ENCODE peak calls at places on chromosomes 16 and 17, in six cellular contexts. One of them, this sample, is unnamed.

GRCh38 chr17:49861150-49861884 is 13.4 kb upstream of the TAC4 start:
- DNase-seq in KBM-7: peak
- DNase-seq in activated T-cell treated with anti-CD3 and anti-CD28 coated beads for 48 hours: peak
- DNase-seq in NCI-H1105: peak
- DNase-seq in nucleus accumbens: no peak
- DNase-seq in NCI-H1092 treated with DMSO at 0.1 percent for 48 hours: peak
- DNase-seq in this sample: peak

GRCh38 chr17:76397184-76397583 is 12.8 kb downstream of the SPHK1 start:
- DNase-seq in activated T-cell treated with anti-CD3 and anti-CD28 coated beads for 48 hours: no peak
- DNase-seq in NCI-H1092 treated with DMSO at 0.1 percent for 48 hours: no peak
- DNase-seq in KBM-7: no peak
- DNase-seq in NCI-H1105: no peak
- DNase-seq in nucleus accumbens: no peak
- DNase-seq in this sample: no peak

GRCh38 chr17:41111151-41111885 is 6.1 kb downstream of the KRTAP4-9 start:
- DNase-seq in NCI-H1105: no peak
- DNase-seq in KBM-7: no peak
- DNase-seq in NCI-H1092 treated with DMSO at 0.1 percent for 48 hours: no peak
- DNase-seq in nucleus accumbens: no peak
- DNase-seq in activated T-cell treated with anti-CD3 and anti-CD28 coated beads for 48 hours: no peak
- DNase-seq in this sample: no peak

GRCh38 chr17:31509095-31509804 is 117.8 kb downstream of the RAB11FIP4 start:
- DNase-seq in KBM-7: no peak
- DNase-seq in activated T-cell treated with anti-CD3 and anti-CD28 coated beads for 48 hours: no peak
- DNase-seq in NCI-H1105: no peak
- DNase-seq in nucleus accumbens: no peak
- DNase-seq in NCI-H1092 treated with DMSO at 0.1 percent for 48 hours: no peak
- DNase-seq in this sample: no peak

GRCh38 chr16:969508-970378 is 1.0 kb downstream of the LMF1 start:
- DNase-seq in NCI-H1105: no peak
- DNase-seq in activated T-cell treated with anti-CD3 and anti-CD28 coated beads for 48 hours: no peak
- DNase-seq in NCI-H1092 treated with DMSO at 0.1 percent for 48 hours: no peak
- DNase-seq in nucleus accumbens: peak
- DNase-seq in KBM-7: peak
- DNase-seq in this sample: no peak

GRCh38 chr17:66807182-66807581 is 27.7 kb upstream of the CACNG5 start:
- DNase-seq in activated T-cell treated with anti-CD3 and anti-CD28 coated beads for 48 hours: no peak
- DNase-seq in NCI-H1092 treated with DMSO at 0.1 percent for 48 hours: peak
- DNase-seq in nucleus accumbens: no peak
- DNase-seq in NCI-H1105: peak
- DNase-seq in KBM-7: no peak
- DNase-seq in this sample: no peak

GRCh38 chr17:37791434-37791833 is 46.6 kb upstream of the HNF1B start:
- DNase-seq in activated T-cell treated with anti-CD3 and anti-CD28 coated beads for 48 hours: peak
- DNase-seq in NCI-H1092 treated with DMSO at 0.1 percent for 48 hours: no peak
- DNase-seq in NCI-H1105: no peak
- DNase-seq in nucleus accumbens: no peak
- DNase-seq in KBM-7: peak
- DNase-seq in this sample: peak

GRCh38 chr16:14303654-14304394 is 232.7 kb downstream of the MRTFB start:
- DNase-seq in NCI-H1105: no peak
- DNase-seq in NCI-H1092 treated with DMSO at 0.1 percent for 48 hours: no peak
- DNase-seq in nucleus accumbens: no peak
- DNase-seq in KBM-7: no peak
- DNase-seq in activated T-cell treated with anti-CD3 and anti-CD28 coated beads for 48 hours: no peak
- DNase-seq in this sample: no peak

GRCh38 chr17:34703533-34703932 is 124.2 kb downstream of the TMEM132E start:
- DNase-seq in KBM-7: peak
- DNase-seq in NCI-H1092 treated with DMSO at 0.1 percent for 48 hours: no peak
- DNase-seq in NCI-H1105: no peak
- DNase-seq in activated T-cell treated with anti-CD3 and anti-CD28 coated beads for 48 hours: peak
- DNase-seq in nucleus accumbens: no peak
- DNase-seq in this sample: no peak

GRCh38 chr16:27959914-27960313 is 103.6 kb downstream of the GSG1L start:
- DNase-seq in activated T-cell treated with anti-CD3 and anti-CD28 coated beads for 48 hours: no peak
- DNase-seq in NCI-H1092 treated with DMSO at 0.1 percent for 48 hours: no peak
- DNase-seq in nucleus accumbens: no peak
- DNase-seq in NCI-H1105: no peak
- DNase-seq in KBM-7: peak
- DNase-seq in this sample: no peak

GRCh38 chr17:34825884-34826283 is 135.4 kb downstream of the CCT6B start:
- DNase-seq in activated T-cell treated with anti-CD3 and anti-CD28 coated beads for 48 hours: no peak
- DNase-seq in NCI-H1092 treated with DMSO at 0.1 percent for 48 hours: no peak
- DNase-seq in nucleus accumbens: no peak
- DNase-seq in NCI-H1105: no peak
- DNase-seq in KBM-7: no peak
- DNase-seq in this sample: no peak

GRCh38 chr17:62790554-62790953 is 17.6 kb downstream of the MARCHF10 start:
- DNase-seq in activated T-cell treated with anti-CD3 and anti-CD28 coated beads for 48 hours: no peak
- DNase-seq in NCI-H1105: no peak
- DNase-seq in NCI-H1092 treated with DMSO at 0.1 percent for 48 hours: no peak
- DNase-seq in KBM-7: no peak
- DNase-seq in nucleus accumbens: no peak
- DNase-seq in this sample: no peak

GRCh38 chr17:28145348-28145747 is 102.9 kb downstream of the NLK start:
- DNase-seq in KBM-7: no peak
- DNase-seq in NCI-H1092 treated with DMSO at 0.1 percent for 48 hours: no peak
- DNase-seq in NCI-H1105: no peak
- DNase-seq in activated T-cell treated with anti-CD3 and anti-CD28 coated beads for 48 hours: no peak
- DNase-seq in nucleus accumbens: no peak
- DNase-seq in this sample: peak

GRCh38 chr16:31351246-31351936 is 3.6 kb upstream of the ITGAX start:
- DNase-seq in nucleus accumbens: no peak
- DNase-seq in KBM-7: no peak
- DNase-seq in NCI-H1092 treated with DMSO at 0.1 percent for 48 hours: no peak
- DNase-seq in NCI-H1105: no peak
- DNase-seq in activated T-cell treated with anti-CD3 and anti-CD28 coated beads for 48 hours: no peak
- DNase-seq in this sample: no peak

GRCh38 chr17:68248199-68248825 is 469 bp downstream of the AMZ2 start:
- DNase-seq in nucleus accumbens: no peak
- DNase-seq in NCI-H1105: peak
- DNase-seq in NCI-H1092 treated with DMSO at 0.1 percent for 48 hours: no peak
- DNase-seq in KBM-7: no peak
- DNase-seq in activated T-cell treated with anti-CD3 and anti-CD28 coated beads for 48 hours: no peak
- DNase-seq in this sample: peak

GRCh38 chr17:72378414-72379395 is 257.9 kb downstream of the SOX9 start:
- DNase-seq in activated T-cell treated with anti-CD3 and anti-CD28 coated beads for 48 hours: no peak
- DNase-seq in KBM-7: no peak
- DNase-seq in nucleus accumbens: no peak
- DNase-seq in NCI-H1092 treated with DMSO at 0.1 percent for 48 hours: peak
- DNase-seq in NCI-H1105: no peak
- DNase-seq in this sample: peak

GRCh38 chr16:9238346-9238745 is 146.9 kb downstream of the HAPSTR1 start:
- DNase-seq in activated T-cell treated with anti-CD3 and anti-CD28 coated beads for 48 hours: no peak
- DNase-seq in KBM-7: no peak
- DNase-seq in NCI-H1105: no peak
- DNase-seq in NCI-H1092 treated with DMSO at 0.1 percent for 48 hours: no peak
- DNase-seq in nucleus accumbens: no peak
- DNase-seq in this sample: no peak

GRCh38 chr17:8151120-8151640 is 1.0 kb downstream of the PER1 start:
- DNase-seq in KBM-7: peak
- DNase-seq in NCI-H1092 treated with DMSO at 0.1 percent for 48 hours: peak
- DNase-seq in activated T-cell treated with anti-CD3 and anti-CD28 coated beads for 48 hours: peak
- DNase-seq in NCI-H1105: peak
- DNase-seq in nucleus accumbens: peak
- DNase-seq in this sample: no peak

GRCh38 chr17:18182978-18183333 is 672 bp upstream of the ALKBH5 start:
- DNase-seq in NCI-H1105: peak
- DNase-seq in activated T-cell treated with anti-CD3 and anti-CD28 coated beads for 48 hours: peak
- DNase-seq in NCI-H1092 treated with DMSO at 0.1 percent for 48 hours: no peak
- DNase-seq in KBM-7: no peak
- DNase-seq in nucleus accumbens: peak
- DNase-seq in this sample: peak

GRCh38 chr17:46157443-46158107 is 35.7 kb downstream of the KANSL1 start:
- DNase-seq in nucleus accumbens: no peak
- DNase-seq in NCI-H1092 treated with DMSO at 0.1 percent for 48 hours: no peak
- DNase-seq in KBM-7: no peak
- DNase-seq in NCI-H1105: no peak
- DNase-seq in activated T-cell treated with anti-CD3 and anti-CD28 coated beads for 48 hours: no peak
- DNase-seq in this sample: no peak

GRCh38 chr16:72415379-72415778 is 243.4 kb upstream of the PMFBP1 start:
- DNase-seq in NCI-H1105: no peak
- DNase-seq in activated T-cell treated with anti-CD3 and anti-CD28 coated beads for 48 hours: no peak
- DNase-seq in NCI-H1092 treated with DMSO at 0.1 percent for 48 hours: no peak
- DNase-seq in nucleus accumbens: no peak
- DNase-seq in KBM-7: no peak
- DNase-seq in this sample: no peak

GRCh38 chr17:31487648-31488263 is 96.3 kb downstream of the RAB11FIP4 start:
- DNase-seq in nucleus accumbens: peak
- DNase-seq in KBM-7: peak
- DNase-seq in NCI-H1092 treated with DMSO at 0.1 percent for 48 hours: peak
- DNase-seq in activated T-cell treated with anti-CD3 and anti-CD28 coated beads for 48 hours: peak
- DNase-seq in NCI-H1105: peak
- DNase-seq in this sample: peak

GRCh38 chr16:50244140-50244503 is 22.2 kb upstream of the ADCY7 start:
- DNase-seq in KBM-7: no peak
- DNase-seq in nucleus accumbens: no peak
- DNase-seq in NCI-H1105: no peak
- DNase-seq in activated T-cell treated with anti-CD3 and anti-CD28 coated beads for 48 hours: no peak
- DNase-seq in NCI-H1092 treated with DMSO at 0.1 percent for 48 hours: no peak
- DNase-seq in this sample: no peak

GRCh38 chr17:57084361-57084801 is 665 bp upstream of the AKAP1 start:
- DNase-seq in NCI-H1105: no peak
- DNase-seq in KBM-7: no peak
- DNase-seq in NCI-H1092 treated with DMSO at 0.1 percent for 48 hours: peak
- DNase-seq in nucleus accumbens: no peak
- DNase-seq in activated T-cell treated with anti-CD3 and anti-CD28 coated beads for 48 hours: no peak
- DNase-seq in this sample: no peak

GRCh38 chr17:58822148-58823050 is 66.7 kb downstream of the PPM1E start:
- DNase-seq in KBM-7: no peak
- DNase-seq in NCI-H1105: peak
- DNase-seq in nucleus accumbens: no peak
- DNase-seq in NCI-H1092 treated with DMSO at 0.1 percent for 48 hours: peak
- DNase-seq in activated T-cell treated with anti-CD3 and anti-CD28 coated beads for 48 hours: no peak
- DNase-seq in this sample: peak

GRCh38 chr17:45073414-45074070 is 12.4 kb downstream of the NMT1 start:
- DNase-seq in activated T-cell treated with anti-CD3 and anti-CD28 coated beads for 48 hours: no peak
- DNase-seq in nucleus accumbens: no peak
- DNase-seq in NCI-H1092 treated with DMSO at 0.1 percent for 48 hours: no peak
- DNase-seq in NCI-H1105: no peak
- DNase-seq in KBM-7: peak
- DNase-seq in this sample: peak

GRCh38 chr17:40791808-40792436 is 7.8 kb downstream of the KRT28 start:
- DNase-seq in NCI-H1105: no peak
- DNase-seq in KBM-7: peak
- DNase-seq in nucleus accumbens: no peak
- DNase-seq in activated T-cell treated with anti-CD3 and anti-CD28 coated beads for 48 hours: no peak
- DNase-seq in NCI-H1092 treated with DMSO at 0.1 percent for 48 hours: peak
- DNase-seq in this sample: peak

GRCh38 chr17:3886776-3887175 is 6.1 kb downstream of the CAMKK1 start:
- DNase-seq in NCI-H1092 treated with DMSO at 0.1 percent for 48 hours: no peak
- DNase-seq in NCI-H1105: no peak
- DNase-seq in KBM-7: peak
- DNase-seq in nucleus accumbens: no peak
- DNase-seq in activated T-cell treated with anti-CD3 and anti-CD28 coated beads for 48 hours: no peak
- DNase-seq in this sample: no peak

GRCh38 chr17:57685499-57686132 is 59.5 kb downstream of the CCDC182 start:
- DNase-seq in nucleus accumbens: no peak
- DNase-seq in NCI-H1092 treated with DMSO at 0.1 percent for 48 hours: no peak
- DNase-seq in NCI-H1105: no peak
- DNase-seq in activated T-cell treated with anti-CD3 and anti-CD28 coated beads for 48 hours: no peak
- DNase-seq in KBM-7: no peak
- DNase-seq in this sample: no peak

GRCh38 chr16:65079549-65079948 is 42.3 kb downstream of the CDH11 start:
- DNase-seq in activated T-cell treated with anti-CD3 and anti-CD28 coated beads for 48 hours: no peak
- DNase-seq in NCI-H1092 treated with DMSO at 0.1 percent for 48 hours: no peak
- DNase-seq in nucleus accumbens: no peak
- DNase-seq in KBM-7: no peak
- DNase-seq in NCI-H1105: no peak
- DNase-seq in this sample: no peak

GRCh38 chr17:82050761-82051641 is 610 bp downstream of the RFNG start:
- DNase-seq in NCI-H1092 treated with DMSO at 0.1 percent for 48 hours: no peak
- DNase-seq in activated T-cell treated with anti-CD3 and anti-CD28 coated beads for 48 hours: no peak
- DNase-seq in NCI-H1105: no peak
- DNase-seq in KBM-7: no peak
- DNase-seq in nucleus accumbens: no peak
- DNase-seq in this sample: no peak

GRCh38 chr17:64024781-64025731 is 4.6 kb upstream of the ICAM2 start:
- DNase-seq in KBM-7: no peak
- DNase-seq in activated T-cell treated with anti-CD3 and anti-CD28 coated beads for 48 hours: no peak
- DNase-seq in NCI-H1092 treated with DMSO at 0.1 percent for 48 hours: no peak
- DNase-seq in NCI-H1105: no peak
- DNase-seq in nucleus accumbens: no peak
- DNase-seq in this sample: no peak

GRCh38 chr16:84800579-84800978 is 19.2 kb upstream of the CRISPLD2 start:
- DNase-seq in NCI-H1105: no peak
- DNase-seq in activated T-cell treated with anti-CD3 and anti-CD28 coated beads for 48 hours: no peak
- DNase-seq in NCI-H1092 treated with DMSO at 0.1 percent for 48 hours: no peak
- DNase-seq in KBM-7: no peak
- DNase-seq in nucleus accumbens: no peak
- DNase-seq in this sample: no peak

GRCh38 chr17:75749545-75750389 is 15.2 kb downstream of the GALK1 start:
- DNase-seq in activated T-cell treated with anti-CD3 and anti-CD28 coated beads for 48 hours: peak
- DNase-seq in KBM-7: peak
- DNase-seq in NCI-H1105: peak
- DNase-seq in NCI-H1092 treated with DMSO at 0.1 percent for 48 hours: peak
- DNase-seq in nucleus accumbens: peak
- DNase-seq in this sample: peak

GRCh38 chr17:2179615-2180295 is 123.8 kb downstream of the SMG6 start:
- DNase-seq in KBM-7: no peak
- DNase-seq in nucleus accumbens: peak
- DNase-seq in NCI-H1092 treated with DMSO at 0.1 percent for 48 hours: peak
- DNase-seq in NCI-H1105: peak
- DNase-seq in activated T-cell treated with anti-CD3 and anti-CD28 coated beads for 48 hours: no peak
- DNase-seq in this sample: no peak

GRCh38 chr17:17326275-17326875 is 23.2 kb downstream of the NT5M start:
- DNase-seq in KBM-7: no peak
- DNase-seq in NCI-H1092 treated with DMSO at 0.1 percent for 48 hours: no peak
- DNase-seq in NCI-H1105: no peak
- DNase-seq in activated T-cell treated with anti-CD3 and anti-CD28 coated beads for 48 hours: no peak
- DNase-seq in nucleus accumbens: no peak
- DNase-seq in this sample: no peak

GRCh38 chr16:57622361-57623250 is 5.8 kb upstream of the ADGRG1 start:
- DNase-seq in KBM-7: no peak
- DNase-seq in NCI-H1092 treated with DMSO at 0.1 percent for 48 hours: no peak
- DNase-seq in NCI-H1105: no peak
- DNase-seq in activated T-cell treated with anti-CD3 and anti-CD28 coated beads for 48 hours: no peak
- DNase-seq in nucleus accumbens: no peak
- DNase-seq in this sample: no peak

This sample was measured in NCI-H524.